ENCODE peak calls at places on chromosomes 2 and 18, in eight cellular contexts. One of them, this sample, is unnamed. For H3K4me1, the result is how much of the 10 kb centered on the place peaks cover.

GRCh38 chr2:109689182-109689935 is 75.2 kb downstream of the SOWAHC start:
- DNase-seq in H9: no peak
- DNase-seq in tibial nerve: no peak
- DNase-seq in stomach: no peak
- DNase-seq in A549: no peak
- DNase-seq in IMR-90: no peak
- DNase-seq in mucosa of descending colon: no peak
- DNase-seq in tibial artery: no peak
- DNase-seq in this sample: no peak

GRCh38 chr18:30103881-30104280 is 938.7 kb downstream of the DSC3 start:
- DNase-seq in IMR-90: no peak
- DNase-seq in H9: no peak
- DNase-seq in mucosa of descending colon: no peak
- DNase-seq in stomach: no peak
- DNase-seq in A549: no peak
- DNase-seq in tibial artery: no peak
- DNase-seq in tibial nerve: no peak
- DNase-seq in this sample: no peak

GRCh38 chr2:231929961-231930600 is 3.9 kb upstream of the NPPC start:
- DNase-seq in mucosa of descending colon: peak
- DNase-seq in stomach: peak
- DNase-seq in H9: peak
- DNase-seq in A549: no peak
- DNase-seq in tibial artery: no peak
- DNase-seq in IMR-90: peak
- DNase-seq in tibial nerve: no peak
- DNase-seq in this sample: no peak

GRCh38 chr2:11572996-11573395 is 39.2 kb downstream of the GREB1 start:
- DNase-seq in H9: no peak
- DNase-seq in A549: no peak
- DNase-seq in IMR-90: no peak
- DNase-seq in tibial artery: no peak
- DNase-seq in mucosa of descending colon: no peak
- DNase-seq in tibial nerve: no peak
- DNase-seq in stomach: no peak
- DNase-seq in this sample: peak

GRCh38 chr2:236177967-236178909 is 10.1 kb upstream of the GBX2 start:
- DNase-seq in tibial artery: peak
- DNase-seq in A549: peak
- DNase-seq in H9: peak
- DNase-seq in stomach: peak
- DNase-seq in IMR-90: peak
- DNase-seq in mucosa of descending colon: no peak
- DNase-seq in tibial nerve: peak
- DNase-seq in this sample: no peak

GRCh38 chr2:144548532-144549191 is 28.7 kb upstream of the ZEB2 start:
- DNase-seq in H9: no peak
- DNase-seq in A549: no peak
- DNase-seq in IMR-90: no peak
- DNase-seq in stomach: no peak
- DNase-seq in tibial artery: no peak
- DNase-seq in mucosa of descending colon: no peak
- DNase-seq in tibial nerve: no peak
- DNase-seq in this sample: no peak

GRCh38 chr18:68791801-68792200 is 6.1 kb upstream of the CCDC102B start:
- DNase-seq in mucosa of descending colon: no peak
- DNase-seq in IMR-90: peak
- DNase-seq in tibial nerve: no peak
- DNase-seq in A549: peak
- DNase-seq in H9: no peak
- DNase-seq in stomach: no peak
- DNase-seq in tibial artery: no peak
- DNase-seq in this sample: no peak

GRCh38 chr2:230906471-230907230 is 18.4 kb downstream of the GPR55 start:
- DNase-seq in tibial nerve: no peak
- DNase-seq in tibial artery: no peak
- DNase-seq in IMR-90: no peak
- DNase-seq in A549: no peak
- DNase-seq in stomach: peak
- DNase-seq in H9: peak
- DNase-seq in mucosa of descending colon: peak
- DNase-seq in this sample: no peak

GRCh38 chr2:15677141-15677911 is 85.7 kb downstream of the DDX1 start:
- DNase-seq in tibial artery: no peak
- DNase-seq in H9: no peak
- DNase-seq in tibial nerve: no peak
- DNase-seq in IMR-90: no peak
- DNase-seq in stomach: no peak
- DNase-seq in mucosa of descending colon: no peak
- DNase-seq in A549: no peak
- DNase-seq in this sample: no peak

GRCh38 chr2:21754164-21754788 is 630.5 kb downstream of the TDRD15 start:
- DNase-seq in mucosa of descending colon: no peak
- DNase-seq in H9: peak
- DNase-seq in tibial nerve: no peak
- DNase-seq in A549: no peak
- DNase-seq in tibial artery: no peak
- DNase-seq in stomach: no peak
- DNase-seq in IMR-90: no peak
- DNase-seq in this sample: no peak

GRCh38 chr2:112887904-112888303 is 23.1 kb upstream of the IL37 start:
- DNase-seq in tibial artery: no peak
- DNase-seq in tibial nerve: no peak
- DNase-seq in A549: no peak
- DNase-seq in mucosa of descending colon: no peak
- DNase-seq in H9: no peak
- DNase-seq in IMR-90: peak
- DNase-seq in stomach: no peak
- DNase-seq in this sample: no peak

GRCh38 chr2:44168684-44169154 is at the start of gene PPM1B:
- DNase-seq in mucosa of descending colon: peak
- DNase-seq in H9: no peak
- DNase-seq in IMR-90: no peak
- DNase-seq in A549: no peak
- DNase-seq in tibial nerve: peak
- DNase-seq in stomach: no peak
- DNase-seq in tibial artery: peak
- DNase-seq in this sample: peak

GRCh38 chr2:144161061-144161460 is 358.9 kb downstream of the ZEB2 start:
- DNase-seq in stomach: no peak
- DNase-seq in IMR-90: no peak
- DNase-seq in tibial nerve: no peak
- DNase-seq in mucosa of descending colon: no peak
- DNase-seq in H9: no peak
- DNase-seq in tibial artery: no peak
- DNase-seq in A549: no peak
- DNase-seq in this sample: no peak

GRCh38 chr2:147937744-147938349 is 82.7 kb downstream of the ORC4 start:
- DNase-seq in tibial nerve: no peak
- DNase-seq in tibial artery: no peak
- DNase-seq in H9: no peak
- DNase-seq in mucosa of descending colon: no peak
- DNase-seq in stomach: no peak
- DNase-seq in A549: peak
- DNase-seq in IMR-90: peak
- DNase-seq in this sample: no peak

GRCh38 chr2:207901401-207901800 is 123.9 kb downstream of the PLEKHM3 start:
- DNase-seq in A549: no peak
- DNase-seq in H9: no peak
- DNase-seq in stomach: no peak
- DNase-seq in mucosa of descending colon: no peak
- DNase-seq in IMR-90: no peak
- DNase-seq in tibial artery: no peak
- DNase-seq in tibial nerve: no peak
- DNase-seq in this sample: no peak

GRCh38 chr2:26637811-26638310 is 3.3 kb downstream of the CIB4 start:
- DNase-seq in tibial artery: no peak
- DNase-seq in mucosa of descending colon: no peak
- DNase-seq in H9: peak
- DNase-seq in tibial nerve: no peak
- DNase-seq in stomach: no peak
- DNase-seq in IMR-90: no peak
- DNase-seq in A549: no peak
- DNase-seq in this sample: no peak

GRCh38 chr2:205716126-205716525 is 33.8 kb downstream of the NRP2 start:
- DNase-seq in mucosa of descending colon: peak
- DNase-seq in tibial artery: no peak
- DNase-seq in A549: peak
- DNase-seq in stomach: no peak
- DNase-seq in tibial nerve: no peak
- DNase-seq in IMR-90: no peak
- DNase-seq in H9: peak
- DNase-seq in this sample: no peak

GRCh38 chr2:6231166-6231565 is 539.0 kb downstream of the SOX11 start:
- DNase-seq in H9: no peak
- DNase-seq in stomach: no peak
- DNase-seq in IMR-90: no peak
- DNase-seq in tibial artery: no peak
- DNase-seq in tibial nerve: no peak
- DNase-seq in A549: no peak
- DNase-seq in mucosa of descending colon: no peak
- DNase-seq in this sample: no peak

GRCh38 chr18:634551-635045 is 22.9 kb upstream of the TYMS start:
- DNase-seq in tibial artery: no peak
- DNase-seq in tibial nerve: no peak
- DNase-seq in IMR-90: no peak
- DNase-seq in mucosa of descending colon: no peak
- DNase-seq in stomach: no peak
- DNase-seq in A549: no peak
- DNase-seq in H9: no peak
- DNase-seq in this sample: no peak

GRCh38 chr18:80086281-80086680 is 22.8 kb upstream of the ADNP2 start:
- DNase-seq in tibial artery: no peak
- DNase-seq in tibial nerve: no peak
- DNase-seq in A549: no peak
- DNase-seq in mucosa of descending colon: no peak
- DNase-seq in IMR-90: peak
- DNase-seq in stomach: no peak
- DNase-seq in H9: no peak
- DNase-seq in this sample: no peak

GRCh38 chr2:31446848-31447247 is 32.3 kb upstream of the XDH start:
- DNase-seq in IMR-90: peak
- DNase-seq in H9: no peak
- DNase-seq in tibial artery: no peak
- DNase-seq in A549: no peak
- DNase-seq in tibial nerve: no peak
- DNase-seq in mucosa of descending colon: no peak
- DNase-seq in stomach: no peak
- DNase-seq in this sample: no peak

GRCh38 chr2:177010134-177010533 is 202.5 kb upstream of the HNRNPA3 start:
- DNase-seq in H9: no peak
- DNase-seq in tibial nerve: no peak
- DNase-seq in A549: no peak
- DNase-seq in stomach: no peak
- DNase-seq in tibial artery: no peak
- DNase-seq in mucosa of descending colon: no peak
- DNase-seq in IMR-90: no peak
- DNase-seq in this sample: no peak

GRCh38 chr2:122041455-122041854 is 286.0 kb downstream of the TSN start:
- DNase-seq in mucosa of descending colon: no peak
- DNase-seq in tibial nerve: no peak
- DNase-seq in tibial artery: no peak
- DNase-seq in A549: no peak
- DNase-seq in IMR-90: no peak
- DNase-seq in stomach: no peak
- DNase-seq in H9: no peak
- DNase-seq in this sample: no peak

GRCh38 chr18:8801263-8801901 is 96.0 kb downstream of the MTCL1 start:
- DNase-seq in tibial nerve: no peak
- DNase-seq in stomach: no peak
- DNase-seq in IMR-90: peak
- DNase-seq in tibial artery: no peak
- DNase-seq in H9: no peak
- DNase-seq in A549: peak
- DNase-seq in mucosa of descending colon: no peak
- DNase-seq in this sample: no peak

GRCh38 chr2:42959148-42959992 is 167.0 kb upstream of the HAAO start:
- DNase-seq in stomach: no peak
- DNase-seq in tibial nerve: peak
- DNase-seq in H9: no peak
- DNase-seq in A549: no peak
- DNase-seq in mucosa of descending colon: peak
- DNase-seq in tibial artery: peak
- DNase-seq in IMR-90: peak
- DNase-seq in this sample: no peak
- H3K4me1 ChIP-seq in stomach: under half
- H3K4me1 ChIP-seq in tibial nerve: half or more
- H3K4me1 ChIP-seq in H9: under half
- H3K4me1 ChIP-seq in A549: under half
- H3K4me1 ChIP-seq in mucosa of descending colon: under half
- H3K4me1 ChIP-seq in tibial artery: under half
- H3K4me1 ChIP-seq in IMR-90: under half
- H3K4me1 ChIP-seq in this sample: half or more

GRCh38 chr2:88628569-88628939 is 1.3 kb upstream of the EIF2AK3 start:
- DNase-seq in mucosa of descending colon: no peak
- DNase-seq in IMR-90: no peak
- DNase-seq in stomach: no peak
- DNase-seq in tibial artery: no peak
- DNase-seq in A549: no peak
- DNase-seq in tibial nerve: no peak
- DNase-seq in H9: no peak
- DNase-seq in this sample: no peak
- H3K4me1 ChIP-seq in mucosa of descending colon: under half
- H3K4me1 ChIP-seq in IMR-90: under half
- H3K4me1 ChIP-seq in stomach: under half
- H3K4me1 ChIP-seq in tibial artery: under half
- H3K4me1 ChIP-seq in A549: under half
- H3K4me1 ChIP-seq in tibial nerve: under half
- H3K4me1 ChIP-seq in H9: under half
- H3K4me1 ChIP-seq in this sample: under half

DNA sequence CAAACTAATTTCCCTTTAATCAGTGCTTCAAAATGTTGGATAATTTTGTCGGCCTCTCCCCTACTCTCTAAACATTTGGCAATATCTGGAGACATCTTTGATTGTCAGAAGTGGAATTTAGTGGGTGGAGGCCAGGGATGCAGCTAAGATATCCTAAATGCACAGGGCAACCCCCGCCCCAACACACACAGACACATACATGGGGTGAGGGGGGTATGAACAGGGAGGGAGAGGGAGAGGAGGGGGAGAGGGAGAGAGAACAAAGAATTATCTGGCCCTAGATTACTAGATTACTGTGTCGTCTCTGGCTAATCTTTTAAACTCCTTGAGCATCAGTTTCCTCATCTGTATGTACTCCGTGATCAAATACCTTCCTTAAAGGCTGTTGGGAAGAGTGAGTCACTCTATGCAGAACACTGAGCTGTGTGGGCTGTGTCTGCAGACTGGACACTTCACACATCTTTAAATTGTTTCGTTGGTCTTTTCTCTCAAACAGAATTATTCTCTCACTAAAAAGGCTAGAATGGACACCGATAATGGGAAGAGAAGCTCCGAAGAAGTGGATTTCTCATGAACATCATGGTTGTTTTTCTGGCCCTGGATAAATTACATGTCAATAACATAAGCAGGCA is 2.9 kb downstream of the RNF149 start:
- DNase-seq in A549: no peak
- DNase-seq in IMR-90: peak
- DNase-seq in tibial artery: no peak
- DNase-seq in H9: no peak
- DNase-seq in mucosa of descending colon: no peak
- DNase-seq in tibial nerve: no peak
- DNase-seq in stomach: no peak
- DNase-seq in this sample: no peak
- H3K4me1 ChIP-seq in A549: under half
- H3K4me1 ChIP-seq in IMR-90: under half
- H3K4me1 ChIP-seq in tibial artery: under half
- H3K4me1 ChIP-seq in H9: under half
- H3K4me1 ChIP-seq in mucosa of descending colon: under half
- H3K4me1 ChIP-seq in tibial nerve: half or more
- H3K4me1 ChIP-seq in stomach: under half
- H3K4me1 ChIP-seq in this sample: half or more

GRCh38 chr2:38658613-38659012 is 7.3 kb upstream of the GALM start:
- DNase-seq in mucosa of descending colon: no peak
- DNase-seq in A549: no peak
- DNase-seq in tibial nerve: no peak
- DNase-seq in tibial artery: no peak
- DNase-seq in IMR-90: no peak
- DNase-seq in stomach: no peak
- DNase-seq in H9: no peak
- DNase-seq in this sample: no peak
- H3K4me1 ChIP-seq in mucosa of descending colon: under half
- H3K4me1 ChIP-seq in A549: under half
- H3K4me1 ChIP-seq in tibial nerve: under half
- H3K4me1 ChIP-seq in tibial artery: under half
- H3K4me1 ChIP-seq in IMR-90: under half
- H3K4me1 ChIP-seq in stomach: under half
- H3K4me1 ChIP-seq in H9: under half
- H3K4me1 ChIP-seq in this sample: under half

This sample was measured in lower lobe of right lung.